ENCODE peak calls at places on chromosomes 13 and 19, in nine cellular contexts. A is caudate nucleus; H is GM20000; M is NCI-H524 treated with DMSO at 0.1 percent for 48 hours; K is fibroblast of mammary gland; U is tibial artery; D is thyroid gland; L is adrenal gland; E is effector CD4-positive, alpha-beta T cell. N is an unnamed sample.

GRCh38 chr13:22114630-22115311 is 443.9 kb downstream of the FGF9 start:
- DNase-seq in A (no peak), H (peak), M (no peak), K (no peak), U (no peak), D (no peak), L (no peak), E (peak), N (no peak)

GRCh38 chr19:10882108-10882457 is 10.7 kb downstream of the CARM1 start:
- DNase-seq in A (no peak), H (no peak), M (no peak), K (no peak), U (no peak), D (no peak), L (no peak), E (no peak), N (no peak)

GRCh38 chr19:38024991-38025716 is 118.1 kb downstream of the SIPA1L3 start:
- DNase-seq in A (no peak), H (no peak), M (no peak), K (no peak), U (no peak), D (no peak), L (no peak), E (no peak), N (peak)

GRCh38 chr19:28504727-28505126 is 708.2 kb downstream of the UQCRFS1 start:
- DNase-seq in A (no peak), H (no peak), M (no peak), K (no peak), U (no peak), D (no peak), L (no peak), E (no peak), N (no peak)

GRCh38 chr13:109900723-109901122 is 114.3 kb upstream of the IRS2 start:
- DNase-seq in A (no peak), H (no peak), M (no peak), K (no peak), U (no peak), D (no peak), L (no peak), E (no peak), N (no peak)

GRCh38 chr13:25752957-25753540 is 298.8 kb downstream of the SHISA2 start:
- DNase-seq in A (no peak), H (no peak), M (no peak), K (peak), U (peak), D (peak), L (peak), E (no peak), N (no peak)

GRCh38 chr13:60627071-60627686 is 230.2 kb downstream of the TDRD3 start:
- DNase-seq in A (peak), H (peak), M (no peak), K (peak), U (no peak), D (peak), L (peak), E (no peak), N (no peak)

GRCh38 chr19:3499738-3500428 is 591 bp downstream of the DOHH start:
- DNase-seq in A (no peak), H (no peak), M (no peak), K (no peak), U (no peak), D (no peak), L (no peak), E (no peak), N (no peak)

GRCh38 chr19:37329686-37330085 is 41.2 kb upstream of the ZNF527 start:
- DNase-seq in A (no peak), H (no peak), M (no peak), K (peak), U (no peak), D (no peak), L (no peak), E (no peak), N (no peak)

GRCh38 chr19:55070755-55071502 is 4.7 kb upstream of the EPS8L1 start:
- DNase-seq in A (no peak), H (no peak), M (no peak), K (peak), U (no peak), D (no peak), L (peak), E (no peak), N (no peak)

GRCh38 chr13:101384929-101385328 is 31.4 kb downstream of the NALCN start:
- DNase-seq in A (no peak), H (no peak), M (peak), K (no peak), U (no peak), D (no peak), L (no peak), E (no peak), N (no peak)

GRCh38 chr19:47239152-47239551 is 8.2 kb upstream of the BBC3 start:
- DNase-seq in A (no peak), H (no peak), M (no peak), K (no peak), U (no peak), D (no peak), L (no peak), E (no peak), N (no peak)

GRCh38 chr19:7783991-7784421 is 21.0 kb downstream of the CLEC4M start:
- DNase-seq in A (no peak), H (no peak), M (no peak), K (peak), U (peak), D (no peak), L (peak), E (no peak), N (no peak)

GRCh38 chr19:33740811-33741396 is 55.8 kb upstream of the KCTD15 start:
- DNase-seq in A (no peak), H (peak), M (no peak), K (peak), U (no peak), D (peak), L (peak), E (no peak), N (no peak)

GRCh38 chr19:55319786-55320185 is 5.4 kb downstream of the TMEM150B start:
- DNase-seq in A (no peak), H (no peak), M (no peak), K (peak), U (no peak), D (peak), L (no peak), E (no peak), N (no peak)

GRCh38 chr13:32164622-32165268 is 133.2 kb downstream of the FRY start:
- DNase-seq in A (no peak), H (peak), M (peak), K (peak), U (no peak), D (peak), L (peak), E (no peak), N (peak)

GRCh38 chr19:18090545-18091216 is 3.9 kb upstream of the IL12RB1 start:
- DNase-seq in A (peak), H (no peak), M (no peak), K (peak), U (no peak), D (no peak), L (no peak), E (no peak), N (no peak)

GRCh38 chr13:84994582-84994981 is 804.6 kb downstream of the SLITRK6 start:
- DNase-seq in A (no peak), H (no peak), M (no peak), K (no peak), U (no peak), D (no peak), L (no peak), E (no peak), N (no peak)

GRCh38 chr19:45900661-45901431 is 1.6 kb downstream of the MYPOP start:
- DNase-seq in A (no peak), H (no peak), M (no peak), K (no peak), U (no peak), D (no peak), L (no peak), E (no peak), N (no peak)

GRCh38 chr19:14028901-14029300 is 953 bp downstream of the RLN3 start:
- DNase-seq in A (no peak), H (no peak), M (no peak), K (no peak), U (no peak), D (no peak), L (no peak), E (no peak), N (no peak)

GRCh38 chr19:10283786-10284540 is 2.8 kb upstream of the ICAM4 start:
- DNase-seq in A (no peak), H (no peak), M (no peak), K (no peak), U (no peak), D (no peak), L (no peak), E (no peak), N (no peak)

GRCh38 chr13:106038752-106039151 is 496.7 kb downstream of the EFNB2 start:
- DNase-seq in A (no peak), H (no peak), M (no peak), K (peak), U (no peak), D (no peak), L (no peak), E (no peak), N (no peak)

GRCh38 chr19:51743405-51743804 is 8.3 kb downstream of the FPR1 start:
- DNase-seq in A (no peak), H (no peak), M (no peak), K (peak), U (no peak), D (no peak), L (no peak), E (no peak), N (no peak)

GRCh38 chr19:16168465-16169081 is 4.8 kb downstream of the CIB3 start:
- DNase-seq in A (no peak), H (no peak), M (no peak), K (no peak), U (no peak), D (no peak), L (no peak), E (no peak), N (no peak)

GRCh38 chr13:50081106-50081898 is 66.1 kb downstream of the KCNRG start:
- DNase-seq in A (peak), H (peak), M (no peak), K (no peak), U (peak), D (peak), L (peak), E (peak), N (no peak)

GRCh38 chr13:101305981-101306411 is 110.3 kb downstream of the NALCN start:
- DNase-seq in A (no peak), H (no peak), M (no peak), K (no peak), U (no peak), D (no peak), L (no peak), E (no peak), N (no peak)

GRCh38 chr13:39506559-39507390 is 96.2 kb downstream of the LHFPL6 start:
- DNase-seq in A (no peak), H (no peak), M (no peak), K (no peak), U (no peak), D (no peak), L (no peak), E (no peak), N (no peak)

GRCh38 chr19:18049390-18049789 is 37.3 kb downstream of the IL12RB1 start:
- DNase-seq in A (peak), H (no peak), M (no peak), K (peak), U (peak), D (peak), L (peak), E (no peak), N (no peak)

GRCh38 chr13:50993908-50994307 is 84.3 kb downstream of the RNASEH2B start:
- DNase-seq in A (no peak), H (no peak), M (no peak), K (peak), U (no peak), D (no peak), L (no peak), E (no peak), N (no peak)

GRCh38 chr13:109288151-109288709 is 498.2 kb downstream of the IRS2 start:
- DNase-seq in A (no peak), H (no peak), M (no peak), K (no peak), U (no peak), D (no peak), L (no peak), E (no peak), N (no peak)

GRCh38 chr19:41411094-41411493 is 13.5 kb downstream of the BCKDHA start:
- DNase-seq in A (no peak), H (no peak), M (no peak), K (no peak), U (no peak), D (no peak), L (no peak), E (no peak), N (no peak)